ENCODE peak calls at places on chromosomes 16 and 17, in ten cellular contexts. G is lower leg skin, D is A549, F is mammary epithelial cell, P is stomach, U is kidney, K is endothelial cell, B is heart right ventricle, S is HFF-Myc, A is MCF 10A. R is an unnamed sample.

GRCh38 chr16:26214694-26215093 is 522.9 kb downstream of the HS3ST4 start:
- DNase-seq in D (no peak), A (no peak), S (no peak), F (no peak), K (no peak), U (no peak), B (no peak), G (no peak), P (no peak), R (no peak)

GRCh38 chr16:25192096-25192495 is 24.7 kb upstream of the AQP8 start:
- DNase-seq in G (no peak), K (no peak), F (no peak), D (no peak), B (no peak), U (no peak), A (no peak), P (no peak), S (peak; percentile 86), R (no peak)

GRCh38 chr17:38343608-38343980 is at the start of gene GPR179:
- DNase-seq in G (no peak), P (no peak), K (no peak), F (no peak), A (no peak), D (no peak), S (no peak), U (no peak), B (no peak), R (no peak)

GRCh38 chr16:30445149-30445407 is 596 bp downstream of the SEPHS2 start:
- DNase-seq in S (no peak), G (no peak), P (no peak), D (no peak), U (no peak), A (no peak), K (no peak), F (no peak), B (no peak), R (no peak)

GRCh38 chr17:12789075-12789975 is at the start of gene ARHGAP44:
- DNase-seq in B (peak; percentile 76), S (no peak), P (peak; percentile 73), D (peak; percentile 64), F (peak; percentile 28), K (peak; percentile 78), A (no peak), G (no peak), U (peak; percentile 89), R (peak; percentile 72)

GRCh38 chr17:9055281-9055680 is 34.0 kb downstream of the NTN1 start:
- DNase-seq in G (no peak), S (no peak), K (no peak), D (no peak), A (no peak), F (no peak), P (no peak), B (no peak), U (no peak), R (no peak)

GRCh38 chr16:58628845-58629680 is 563 bp downstream of the CNOT1 start:
- DNase-seq in S (no peak), F (peak; percentile 47), B (peak; percentile 49), A (peak; percentile 37), P (peak; percentile 64), G (peak; percentile 49), K (peak; percentile 18), D (no peak), U (peak; percentile 85), R (peak; percentile 35)

GRCh38 chr16:84815446-84815845 is 4.3 kb upstream of the CRISPLD2 start:
- DNase-seq in G (no peak), P (no peak), B (peak; percentile 28), S (no peak), A (no peak), F (no peak), K (no peak), U (peak; percentile 40), D (no peak), R (no peak)

GRCh38 chr16:29023279-29024278 is 38.7 kb downstream of the LAT start:
- DNase-seq in F (peak; percentile 38), B (no peak), A (peak; percentile 40), D (no peak), U (no peak), K (no peak), G (no peak), P (no peak), S (no peak), R (no peak)

GRCh38 chr17:8080799-8081219 is 6.7 kb downstream of the ALOX12B start:
- DNase-seq in P (no peak), K (no peak), U (peak; percentile 69), S (no peak), A (no peak), F (no peak), G (no peak), D (no peak), B (no peak), R (no peak)

GRCh38 chr16:85471469-85472431 is 141.4 kb upstream of the GSE1 start:
- DNase-seq in U (no peak), G (no peak), D (no peak), P (peak; percentile 71), K (no peak), F (peak; percentile 14), S (no peak), A (peak; percentile 24), B (peak; percentile 38), R (peak; percentile 62)

GRCh38 chr17:66841328-66841727 is 6.4 kb downstream of the CACNG5 start:
- DNase-seq in A (peak; percentile 13), D (no peak), F (no peak), U (no peak), S (no peak), K (no peak), G (no peak), P (no peak), B (no peak), R (peak; percentile 14)
- TF ChIP-seq CTCF in A (no peak), D (no peak), F (peak; percentile 37), U (no peak), S (no peak), K (no peak), G (no peak), P (no peak), B (no peak), R (no peak)

GRCh38 chr17:74759243-74759801 is 10.9 kb downstream of the NHERF1 start:
- DNase-seq in K (no peak), P (no peak), A (no peak), D (no peak), U (peak; percentile 76), G (no peak), F (no peak), B (no peak), S (no peak), R (peak; percentile 55)

GRCh38 chr17:74761419-74761818 is 13.0 kb downstream of the NHERF1 start:
- DNase-seq in S (no peak), G (no peak), D (no peak), U (no peak), A (no peak), P (no peak), K (no peak), F (no peak), B (no peak), R (no peak)

GRCh38 chr17:74758846-74759163 is 10.4 kb downstream of the NHERF1 start:
- DNase-seq in A (peak; percentile 77), P (no peak), B (no peak), F (peak; percentile 35), U (peak; percentile 70), G (no peak), S (no peak), K (no peak), D (peak; percentile 56), R (no peak)

GRCh38 chr17:74760404-74761105 is 12.1 kb downstream of the NHERF1 start:
- DNase-seq in K (no peak), G (no peak), B (no peak), S (no peak), F (peak; percentile 53), U (no peak), A (no peak), P (no peak), D (no peak), R (no peak)

DNA sequence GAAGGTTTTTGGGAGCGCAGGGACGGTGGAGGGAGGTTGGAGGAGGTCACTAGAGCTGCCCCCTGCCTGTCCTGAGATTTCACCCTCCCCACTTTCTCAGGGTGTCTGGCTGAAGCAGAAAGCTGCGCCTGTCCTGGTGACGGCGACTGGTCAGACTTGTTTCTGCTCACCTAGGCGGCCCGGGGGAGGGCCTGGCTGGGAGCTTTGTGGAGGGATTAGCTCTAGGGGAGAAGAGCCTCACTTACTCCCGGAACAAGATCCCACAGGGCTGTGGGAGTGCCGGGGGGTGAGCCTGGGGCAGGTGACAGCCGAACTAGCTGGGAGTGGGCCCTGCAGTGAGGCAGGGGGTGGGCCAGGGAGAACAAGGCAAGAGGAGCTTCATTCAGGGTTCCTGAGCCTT is 11.5 kb downstream of the NHERF1 start:
- DNase-seq in G (no peak), U (peak; percentile 75), D (no peak), F (peak; percentile 46), B (no peak), K (no peak), P (peak; percentile 83), A (no peak), S (no peak), R (peak; percentile 82)
- TF ChIP-seq CTCF in G (no peak), U (no peak), D (no peak), F (no peak), B (no peak), K (no peak), P (no peak), A (no peak), S (no peak), R (no peak)

GRCh38 chr17:20092292-20092867 is 83.2 kb downstream of the SPECC1 start:
- DNase-seq in S (no peak), D (no peak), U (no peak), B (no peak), F (no peak), K (no peak), P (no peak), G (no peak), A (no peak), R (no peak)
- TF ChIP-seq CTCF in S (no peak), D (no peak), U (no peak), B (no peak), F (no peak), K (no peak), P (no peak), G (no peak), A (no peak), R (no peak)

GRCh38 chr17:28715217-28715616 is 2.5 kb downstream of the RAB34 start:
- DNase-seq in G (no peak), S (no peak), A (no peak), K (no peak), U (no peak), P (no peak), F (no peak), B (no peak), D (no peak), R (no peak)

GRCh38 chr17:28718990-28719433 is 773 bp upstream of the RPL23A start:
- DNase-seq in F (no peak), P (no peak), G (no peak), U (no peak), K (peak; percentile 20), A (no peak), D (no peak), B (no peak), S (no peak), R (no peak)

GRCh38 chr17:28716740-28717577 is 709 bp downstream of the RAB34 start:
- DNase-seq in U (peak; percentile 88), A (peak; percentile 43), G (no peak), D (no peak), B (peak; percentile 42), P (no peak), K (peak; percentile 44), F (peak; percentile 39), S (no peak), R (no peak)

GRCh38 chr17:28718317-28718672 is 627 bp upstream of the RAB34 start:
- DNase-seq in S (no peak), P (no peak), G (no peak), U (no peak), A (no peak), F (no peak), B (no peak), D (no peak), K (no peak), R (no peak)

GRCh38 chr17:28717578-28718316 is at the start of gene RAB34:
- DNase-seq in G (peak; percentile 69), S (no peak), F (peak; percentile 73), D (peak; percentile 73), P (peak; percentile 47), K (peak; percentile 78), U (peak; percentile 95), B (peak; percentile 74), A (peak; percentile 90), R (peak; percentile 70)
- TF ChIP-seq CTCF in G (no peak), S (peak; percentile 37), F (peak; percentile 41), D (peak; percentile 55), P (no peak), K (no peak), U (peak; percentile 27), B (no peak), A (peak; percentile 26), R (no peak)

R was measured in Calu3.